ENCODE peak calls at places on chromosome 22, in nine cellular contexts. A is activated CD8-positive, alpha-beta T cell treated with anti-CD3 and anti-CD28 coated beads for 36 hours; Q is effector memory CD4-positive, alpha-beta T cell; E is kidney glomerular epithelial cell; W is nucleus accumbens; V is cardiac muscle cell; D is Right ventricle myocardium superior; Y is left ventricle myocardium superior; J is NCI-H1105. F is an unnamed sample.

GRCh38 chr22:23458663-23459541 is 121.2 kb downstream of the IGLL1 start:
- DNase-seq in V (no peak), A (no peak), Y (no peak), Q (no peak), D (no peak), E (no peak), J (no peak), W (no peak), F (no peak)

GRCh38 chr22:22816171-22816514 is 71.5 kb upstream of the IGLL5 start:
- DNase-seq in W (no peak), Y (no peak), D (no peak), E (no peak), A (no peak), Q (no peak), J (no peak), V (no peak), F (no peak)

GRCh38 chr22:24925586-24926427 is 20.7 kb downstream of the LHFPL7 start:
- DNase-seq in E (no peak), A (no peak), V (peak; percentile 17), J (no peak), D (no peak), Y (no peak), Q (no peak), W (no peak), F (no peak)

GRCh38 chr22:43168416-43169309 is 17.3 kb downstream of the TSPO start:
- DNase-seq in E (no peak), V (peak; percentile 80), J (no peak), Y (no peak), Q (no peak), D (no peak), A (no peak), W (no peak), F (peak; percentile 17)

GRCh38 chr22:45571089-45571488 is 68.4 kb downstream of the FBLN1 start:
- DNase-seq in V (no peak), Y (no peak), J (no peak), E (no peak), A (no peak), D (no peak), Q (no peak), W (no peak), F (no peak)

GRCh38 chr22:37020192-37020479 is 594 bp downstream of the MPST start:
- DNase-seq in D (no peak), Q (no peak), Y (peak; percentile 44), J (no peak), E (peak; percentile 20), A (no peak), V (peak; percentile 57), W (peak; percentile 43), F (no peak)

GRCh38 chr22:28497188-28497587 is 182.5 kb downstream of the TTC28 start:
- DNase-seq in Q (no peak), V (no peak), J (no peak), E (peak; percentile 12), A (no peak), W (no peak), Y (no peak), D (no peak), F (no peak)

GRCh38 chr22:40407831-40408717 is 37.7 kb downstream of the SGSM3 start:
- DNase-seq in E (no peak), Y (no peak), A (no peak), Q (no peak), D (no peak), J (no peak), W (no peak), V (no peak), F (no peak)

GRCh38 chr22:46006379-46007002 is 29.5 kb upstream of the WNT7B start:
- DNase-seq in A (peak; percentile 95), Q (peak; percentile 64), J (peak; percentile 74), V (peak; percentile 94), Y (peak; percentile 97), D (peak; percentile 96), W (peak; percentile 83), E (peak; percentile 68), F (peak; percentile 95)

F was measured in left ventricle myocardium inferior.